ENCODE peak calls at places on chromosomes 1 and 21, in ten cellular contexts. B is heart right ventricle; X is progenitor cell of endocrine pancreas; P is omental fat pad; W is colonic mucosa; V is fibroblast of lung; C is CD8-positive, alpha-beta T cell; Q is psoas muscle; H is prostate gland; Z is sigmoid colon. S is an unnamed sample.

GRCh38 chr1:93471911-93472310 is 24.0 kb downstream of the FNBP1L start:
- DNase-seq in B (no peak), X (no peak), P (no peak), W (no peak), V (peak), C (no peak), Q (no peak), H (peak), Z (no peak), S (no peak)

GRCh38 chr21:20783611-20784010 is 214.6 kb upstream of the NCAM2 start:
- DNase-seq in B (no peak), X (no peak), P (no peak), W (no peak), V (no peak), C (no peak), Q (no peak), H (no peak), Z (no peak), S (no peak)

GRCh38 chr1:27053977-27054376 is 41.3 kb upstream of the TENT5B start:
- DNase-seq in B (no peak), X (no peak), P (no peak), W (no peak), V (no peak), C (no peak), Q (no peak), H (no peak), Z (no peak), S (no peak)

GRCh38 chr21:21806711-21807597 is 808.7 kb downstream of the NCAM2 start:
- DNase-seq in B (no peak), X (no peak), P (no peak), W (no peak), V (no peak), C (no peak), Q (no peak), H (no peak), Z (no peak), S (no peak)

GRCh38 chr1:200367841-200368534 is 41.8 kb downstream of the ZNF281 start:
- DNase-seq in B (no peak), X (no peak), P (no peak), W (no peak), V (peak), C (no peak), Q (no peak), H (no peak), Z (no peak), S (no peak)

GRCh38 chr21:45299864-45300785 is 12.4 kb upstream of the POFUT2 start:
- DNase-seq in B (peak), X (no peak), P (no peak), W (no peak), V (peak), C (no peak), Q (no peak), H (no peak), Z (peak), S (no peak)

GRCh38 chr1:111192643-111193519 is 7.6 kb downstream of the DENND2D start:
- DNase-seq in B (no peak), X (no peak), P (no peak), W (no peak), V (peak), C (no peak), Q (no peak), H (no peak), Z (no peak), S (no peak)

GRCh38 chr21:40054403-40054802 is 187.2 kb downstream of the PCP4 start:
- DNase-seq in B (no peak), X (no peak), P (no peak), W (peak), V (peak), C (no peak), Q (no peak), H (peak), Z (peak), S (no peak)

GRCh38 chr1:22736496-22737088 is 26.0 kb downstream of the EPHB2 start:
- DNase-seq in B (no peak), X (no peak), P (no peak), W (no peak), V (no peak), C (no peak), Q (no peak), H (no peak), Z (no peak), S (no peak)

GRCh38 chr1:98002288-98002687 is 81.5 kb upstream of the DPYD start:
- DNase-seq in B (no peak), X (no peak), P (no peak), W (no peak), V (no peak), C (no peak), Q (no peak), H (no peak), Z (no peak), S (no peak)

GRCh38 chr1:109782927-109783326 is 19.2 kb upstream of the EPS8L3 start:
- DNase-seq in B (peak), X (no peak), P (no peak), W (no peak), V (no peak), C (no peak), Q (no peak), H (no peak), Z (peak), S (no peak)

GRCh38 chr1:234542211-234542850 is 63.4 kb upstream of the TARBP1 start:
- DNase-seq in B (no peak), X (no peak), P (no peak), W (no peak), V (no peak), C (no peak), Q (peak), H (no peak), Z (peak), S (no peak)

GRCh38 chr1:74467786-74468377 is 44.5 kb downstream of the LRRC53 start:
- DNase-seq in B (no peak), X (no peak), P (no peak), W (no peak), V (peak), C (no peak), Q (no peak), H (no peak), Z (no peak), S (no peak)

GRCh38 chr1:83815348-83815747 is 183.6 kb downstream of the TTLL7 start:
- DNase-seq in B (no peak), X (no peak), P (no peak), W (no peak), V (peak), C (no peak), Q (no peak), H (no peak), Z (no peak), S (no peak)

GRCh38 chr1:27066313-27066630 is 53.6 kb upstream of the TENT5B start:
- DNase-seq in B (no peak), X (no peak), P (no peak), W (no peak), V (no peak), C (no peak), Q (no peak), H (no peak), Z (no peak), S (no peak)

GRCh38 chr1:156461781-156462647 is 38.6 kb downstream of the MEF2D start:
- DNase-seq in B (no peak), X (no peak), P (no peak), W (peak), V (no peak), C (no peak), Q (no peak), H (peak), Z (no peak), S (no peak)

GRCh38 chr1:214939180-214939579 is 143.4 kb upstream of the KCNK2 start:
- DNase-seq in B (no peak), X (no peak), P (no peak), W (no peak), V (no peak), C (no peak), Q (no peak), H (no peak), Z (no peak), S (no peak)

GRCh38 chr1:214943054-214943453 is 139.5 kb upstream of the KCNK2 start:
- DNase-seq in B (no peak), X (no peak), P (no peak), W (no peak), V (no peak), C (no peak), Q (no peak), H (no peak), Z (no peak), S (no peak)

GRCh38 chr1:214935258-214935657 is 147.3 kb upstream of the KCNK2 start:
- DNase-seq in B (no peak), X (no peak), P (no peak), W (no peak), V (no peak), C (no peak), Q (no peak), H (no peak), Z (no peak), S (no peak)

GRCh38 chr1:214946615-214947014 is 135.9 kb upstream of the KCNK2 start:
- DNase-seq in B (no peak), X (no peak), P (no peak), W (no peak), V (no peak), C (no peak), Q (no peak), H (no peak), Z (no peak), S (no peak)

GRCh38 chr1:214941061-214941460 is 141.5 kb upstream of the KCNK2 start:
- DNase-seq in B (no peak), X (no peak), P (no peak), W (no peak), V (no peak), C (no peak), Q (no peak), H (no peak), Z (no peak), S (no peak)
- TF ChIP-seq CTCF in B (no peak), X (no peak), P (no peak), W (no peak), V (no peak), C (no peak), Q (no peak), H (no peak), Z (no peak), S (no peak)

DNA sequence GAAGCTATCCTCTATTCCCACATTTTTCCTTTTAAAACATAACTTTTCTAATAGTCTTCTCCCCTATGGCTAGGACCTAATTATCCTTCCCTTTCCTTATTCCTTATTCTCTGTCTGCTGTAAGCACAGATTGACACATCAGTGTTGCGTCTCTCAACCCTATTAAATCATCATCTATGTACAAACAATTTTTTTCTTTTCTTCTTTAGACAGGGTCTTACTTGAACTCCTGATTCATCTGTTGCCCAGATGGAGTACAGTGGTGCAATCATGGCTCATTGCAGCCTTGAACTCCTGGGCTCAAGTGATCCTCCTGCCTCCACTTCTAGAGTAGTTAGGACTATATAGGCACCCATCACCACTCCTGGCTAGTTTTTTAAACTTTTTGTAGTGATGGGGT is 8.3 kb downstream of the KLHDC9 start:
- DNase-seq in B (no peak), X (no peak), P (no peak), W (no peak), V (no peak), C (no peak), Q (no peak), H (no peak), Z (no peak), S (no peak)
- TF ChIP-seq CTCF in B (no peak), X (no peak), P (no peak), W (no peak), V (no peak), C (no peak), Q (no peak), H (no peak), Z (no peak), S (no peak)

DNA sequence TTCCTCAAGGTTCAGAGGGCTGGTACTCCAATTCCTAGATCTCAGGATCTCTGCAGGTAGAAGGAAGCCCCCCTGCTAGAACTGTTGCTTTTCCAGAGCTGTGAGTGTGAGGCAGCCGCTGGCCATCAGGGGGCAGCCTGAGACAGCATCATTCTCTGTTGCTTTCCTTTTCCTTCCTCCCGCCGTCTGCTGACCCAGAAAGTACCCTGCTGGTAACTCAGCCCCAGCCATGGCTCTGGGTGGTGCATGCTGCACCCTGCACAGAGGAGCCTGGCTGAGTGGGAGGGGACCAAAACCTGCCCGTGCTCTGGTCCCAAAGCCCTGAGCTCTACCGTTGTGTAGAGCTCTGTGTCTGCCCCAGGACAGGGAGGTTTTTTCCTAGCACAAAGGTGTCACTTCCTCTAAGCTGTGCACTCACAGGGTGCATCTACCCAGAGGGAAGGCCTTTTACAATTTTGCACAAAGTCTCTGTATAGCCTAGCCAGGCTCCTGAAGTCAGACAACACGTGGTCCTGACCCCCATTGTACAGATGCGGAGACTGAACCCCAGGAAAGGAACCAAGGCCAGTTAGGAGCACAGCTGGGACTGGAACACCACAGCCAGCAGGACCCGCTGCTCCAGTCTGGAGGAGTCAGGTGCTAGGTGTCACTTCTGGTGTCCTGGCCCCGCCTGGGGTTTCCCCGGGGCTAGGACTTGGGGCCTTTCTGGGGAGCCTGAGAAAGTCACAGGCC is 5.6 kb upstream of the FAM131C start:
- DNase-seq in B (peak), X (peak), P (peak), W (peak), V (peak), C (peak), Q (peak), H (peak), Z (peak), S (peak)
- TF ChIP-seq CTCF in B (peak), X (peak), P (no peak), W (peak), V (peak), C (peak), Q (peak), H (peak), Z (peak), S (peak)

GRCh38 chr1:153231363-153231762 is 14.0 kb downstream of the PRR9 start:
- DNase-seq in B (no peak), X (no peak), P (no peak), W (peak), V (no peak), C (no peak), Q (no peak), H (no peak), Z (no peak), S (no peak)

GRCh38 chr1:153228481-153228880 is 11.1 kb downstream of the PRR9 start:
- DNase-seq in B (no peak), X (no peak), P (no peak), W (no peak), V (no peak), C (no peak), Q (no peak), H (no peak), Z (no peak), S (no peak)

GRCh38 chr1:153233448-153233847 is 16.1 kb downstream of the PRR9 start:
- DNase-seq in B (no peak), X (no peak), P (no peak), W (no peak), V (no peak), C (no peak), Q (no peak), H (no peak), Z (no peak), S (no peak)

GRCh38 chr1:153231800-153232199 is 14.4 kb downstream of the PRR9 start:
- DNase-seq in B (no peak), X (no peak), P (no peak), W (no peak), V (no peak), C (no peak), Q (no peak), H (no peak), Z (no peak), S (no peak)

DNA sequence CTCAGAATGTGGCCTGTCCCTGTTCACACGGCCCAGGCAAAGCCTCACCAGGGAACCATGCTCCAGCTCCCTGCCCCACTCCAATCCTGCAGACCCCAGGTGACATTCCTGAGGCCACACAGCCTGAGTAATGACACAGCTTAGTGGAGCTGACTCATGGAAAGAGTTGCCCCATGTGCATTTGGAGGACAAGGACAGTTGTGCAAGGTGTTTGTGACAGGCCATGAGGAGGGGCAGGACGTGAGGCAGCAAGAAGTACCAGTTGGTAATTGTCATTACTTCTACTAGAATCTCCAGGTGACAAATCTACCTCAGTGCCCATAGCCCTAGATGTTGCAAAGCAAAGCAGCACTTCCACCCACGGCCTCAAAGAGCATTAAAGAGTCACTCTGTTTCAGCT is 15.2 kb downstream of the PRR9 start:
- DNase-seq in B (no peak), X (no peak), P (no peak), W (no peak), V (no peak), C (no peak), Q (no peak), H (no peak), Z (no peak), S (no peak)
- TF ChIP-seq CTCF in B (no peak), X (no peak), P (no peak), W (no peak), V (no peak), C (no peak), Q (no peak), H (no peak), Z (no peak), S (no peak)

DNA sequence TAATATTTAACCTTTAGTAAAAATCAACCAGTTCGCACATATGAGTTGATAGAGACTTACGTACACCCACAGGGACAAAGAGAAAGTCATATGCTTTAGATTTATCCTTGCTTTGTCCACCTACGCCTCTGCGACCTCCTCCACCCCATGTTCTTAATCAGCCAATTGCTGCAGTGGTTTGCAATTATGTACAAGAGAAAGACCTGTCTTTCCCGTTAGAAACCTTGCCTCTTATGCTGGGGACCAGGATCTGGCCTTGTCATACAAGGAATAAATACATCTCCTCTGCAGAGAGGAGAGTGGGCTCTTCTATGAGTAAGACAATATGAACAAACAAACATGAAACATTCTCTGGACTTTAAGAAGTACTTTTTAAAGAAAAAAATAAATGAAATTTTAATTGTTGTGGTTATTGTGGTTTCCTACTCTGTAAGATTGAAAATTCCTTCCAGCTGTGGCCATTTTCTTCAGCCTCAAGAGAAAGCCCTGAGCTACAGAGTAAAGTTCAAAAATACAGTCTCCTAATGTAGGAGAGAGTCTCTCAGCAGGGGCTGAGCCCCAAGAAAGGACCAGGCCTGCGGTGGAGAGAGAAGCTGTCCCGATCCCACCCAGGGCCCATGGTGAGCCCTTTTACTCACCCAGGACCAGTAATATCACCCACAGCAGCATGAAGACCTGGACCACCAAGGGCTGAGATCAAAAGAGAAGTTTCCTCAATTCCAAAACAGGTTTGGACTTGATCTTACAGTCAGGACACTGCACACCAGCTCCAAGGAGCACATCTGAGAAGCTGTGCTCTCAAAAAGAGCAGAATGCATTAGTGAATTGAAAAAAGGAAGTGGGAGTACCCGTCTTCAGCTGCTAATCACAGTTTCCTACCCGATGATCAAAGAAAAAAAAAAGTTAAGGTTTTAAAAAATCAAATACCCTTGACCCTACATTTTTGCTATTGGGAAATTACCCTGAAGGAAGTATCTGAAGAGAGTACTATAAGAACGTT is at the start of gene FCRL5:
- DNase-seq in B (no peak), X (no peak), P (no peak), W (no peak), V (no peak), C (no peak), Q (no peak), H (no peak), Z (no peak), S (no peak)
- TF ChIP-seq CTCF in B (no peak), X (no peak), P (no peak), W (no peak), V (no peak), C (no peak), Q (no peak), H (no peak), Z (no peak), S (no peak)

GRCh38 chr1:204075116-204075636 is 2.3 kb downstream of the SOX13 start:
- DNase-seq in B (peak), X (no peak), P (no peak), W (peak), V (no peak), C (no peak), Q (no peak), H (no peak), Z (no peak), S (no peak)
- TF ChIP-seq CTCF in B (no peak), X (no peak), P (no peak), W (no peak), V (no peak), C (no peak), Q (no peak), H (no peak), Z (no peak), S (no peak)

GRCh38 chr1:3081171-3081683 is 12.2 kb downstream of the PRDM16 start:
- DNase-seq in B (no peak), X (no peak), P (no peak), W (no peak), V (no peak), C (no peak), Q (no peak), H (no peak), Z (no peak), S (no peak)

GRCh38 chr1:3082051-3082450 is 13.0 kb downstream of the PRDM16 start:
- DNase-seq in B (no peak), X (no peak), P (no peak), W (no peak), V (no peak), C (no peak), Q (no peak), H (no peak), Z (no peak), S (no peak)

GRCh38 chr1:3079381-3080093 is 10.5 kb downstream of the PRDM16 start:
- DNase-seq in B (no peak), X (no peak), P (no peak), W (no peak), V (no peak), C (no peak), Q (no peak), H (no peak), Z (no peak), S (no peak)

GRCh38 chr1:3078941-3079340 is 9.9 kb downstream of the PRDM16 start:
- DNase-seq in B (no peak), X (no peak), P (no peak), W (no peak), V (peak), C (no peak), Q (no peak), H (no peak), Z (no peak), S (no peak)

DNA sequence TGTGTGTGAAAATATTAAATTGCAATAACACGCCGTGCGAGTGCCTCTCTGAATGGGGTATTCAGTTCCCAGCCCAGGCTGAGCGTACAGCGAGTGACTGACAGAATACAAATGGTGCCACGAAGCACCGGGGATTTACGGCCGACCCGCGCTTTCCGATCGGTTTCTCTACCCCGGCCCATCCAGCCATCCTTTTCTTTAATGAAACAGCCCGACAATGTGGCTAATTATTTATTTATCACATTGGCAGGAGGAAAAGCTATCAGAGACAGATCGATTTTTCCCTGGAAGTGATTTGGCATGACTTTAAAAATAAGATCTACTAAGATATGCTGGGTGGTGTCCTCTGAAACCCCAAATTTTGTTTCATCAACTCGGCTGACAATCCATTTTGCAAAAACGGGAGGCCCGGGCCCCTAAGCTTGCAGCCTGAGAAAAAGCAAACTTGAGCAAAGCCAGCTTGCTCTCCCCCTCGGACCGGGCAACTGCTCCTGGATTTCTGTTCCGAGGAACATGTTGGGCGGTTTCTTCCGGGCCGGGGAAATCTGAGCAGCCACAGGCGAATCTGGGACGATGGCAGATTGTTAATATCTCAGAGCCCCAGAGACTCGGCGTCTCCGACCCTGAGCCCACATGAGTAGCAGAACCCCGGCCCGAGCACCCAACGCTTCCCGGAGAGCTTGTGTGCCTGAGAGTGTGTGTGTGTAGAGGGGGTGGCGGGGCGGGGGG is 11.4 kb downstream of the PRDM16 start:
- DNase-seq in B (no peak), X (no peak), P (no peak), W (no peak), V (no peak), C (no peak), Q (no peak), H (no peak), Z (no peak), S (no peak)
- TF ChIP-seq CTCF in B (no peak), X (no peak), P (no peak), W (no peak), V (no peak), C (no peak), Q (no peak), H (no peak), Z (no peak), S (no peak)